ENCODE peak calls at places on chromosomes 16 and 17, in ten cellular contexts. Q is body of pancreas, S is ovary, I is GM12864, T is astrocyte of the spinal cord, O is AG10803, R is PC-3, Z is lower lobe of right lung, G is hepatocyte, B is cardiac fibroblast. E is an unnamed sample.
A peak's percentile ranks its signal among the peaks of the same experiment; 100 is the strongest.

GRCh38 chr16:50718761-50719400 is 23.0 kb upstream of the CYLD start:
- DNase-seq in Q (no peak), S (no peak), I (no peak), T (no peak), O (no peak), R (peak; percentile 68), Z (no peak), G (no peak), B (no peak), E (no peak)

GRCh38 chr16:79970551-79971236 is 370.2 kb upstream of the MAF start:
- DNase-seq in Q (peak; percentile 20), S (peak; percentile 63), I (no peak), T (no peak), O (peak; percentile 16), R (no peak), Z (no peak), G (peak; percentile 48), B (peak; percentile 23), E (no peak)

GRCh38 chr16:88966986-88967799 is 9.8 kb downstream of the CBFA2T3 start:
- DNase-seq in Q (no peak), S (no peak), I (no peak), T (no peak), O (no peak), R (no peak), Z (peak; percentile 31), G (no peak), B (no peak), E (no peak)

GRCh38 chr16:89171216-89172170 is at the start of gene CDH15:
- DNase-seq in Q (peak; percentile 97), S (peak; percentile 72), I (peak; percentile 84), T (peak; percentile 80), O (peak; percentile 78), R (peak; percentile 94), Z (peak; percentile 96), G (peak; percentile 98), B (peak; percentile 78), E (peak; percentile 8)

GRCh38 chr16:19436540-19436939 is 18.9 kb downstream of the TMC5 start:
- DNase-seq in Q (no peak), S (no peak), I (no peak), T (no peak), O (no peak), R (no peak), Z (no peak), G (no peak), B (no peak), E (no peak)

GRCh38 chr17:10041916-10042588 is 137.0 kb upstream of the RCVRN start:
- DNase-seq in Q (no peak), S (no peak), I (no peak), T (no peak), O (peak; percentile 28), R (no peak), Z (no peak), G (no peak), B (no peak), E (no peak)

GRCh38 chr16:87045462-87046216 is 271.6 kb downstream of the C16orf95 start:
- DNase-seq in Q (no peak), S (no peak), I (no peak), T (no peak), O (no peak), R (no peak), Z (no peak), G (no peak), B (no peak), E (no peak)

GRCh38 chr16:63998-64913 is 8.2 kb downstream of the RHBDF1 start:
- DNase-seq in Q (no peak), S (no peak), I (no peak), T (no peak), O (no peak), R (no peak), Z (no peak), G (no peak), B (no peak), E (no peak)

GRCh38 chr17:31452561-31453110 is 61.2 kb downstream of the RAB11FIP4 start:
- DNase-seq in Q (no peak), S (no peak), I (no peak), T (no peak), O (no peak), R (no peak), Z (no peak), G (no peak), B (no peak), E (no peak)

GRCh38 chr16:24962747-24963146 is 52.4 kb downstream of the ARHGAP17 start:
- DNase-seq in Q (no peak), S (no peak), I (no peak), T (no peak), O (no peak), R (no peak), Z (no peak), G (no peak), B (no peak), E (no peak)

GRCh38 chr16:24969071-24969470 is 46.1 kb downstream of the ARHGAP17 start:
- DNase-seq in Q (no peak), S (no peak), I (no peak), T (no peak), O (no peak), R (no peak), Z (no peak), G (no peak), B (no peak), E (no peak)

GRCh38 chr16:24967074-24967473 is 48.1 kb downstream of the ARHGAP17 start:
- DNase-seq in Q (no peak), S (no peak), I (no peak), T (no peak), O (no peak), R (no peak), Z (no peak), G (no peak), B (no peak), E (no peak)

GRCh38 chr16:24966599-24966998 is 48.6 kb downstream of the ARHGAP17 start:
- DNase-seq in Q (no peak), S (no peak), I (no peak), T (no peak), O (no peak), R (no peak), Z (no peak), G (peak; percentile 50), B (no peak), E (no peak)

GRCh38 chr16:24966031-24966430 is 49.1 kb downstream of the ARHGAP17 start:
- DNase-seq in Q (no peak), S (no peak), I (no peak), T (no peak), O (no peak), R (no peak), Z (no peak), G (no peak), B (no peak), E (no peak)
- TF ChIP-seq CTCF in Q (no peak), S (no peak), I (no peak), T (no peak), O (no peak), R (no peak), Z (no peak), G (no peak), B (no peak), E (no peak)

GRCh38 chr17:2398655-2399571 is 1.9 kb downstream of the MNT start:
- DNase-seq in Q (peak; percentile 63), S (peak; percentile 77), I (no peak), T (peak; percentile 79), O (peak; percentile 73), R (peak; percentile 68), Z (peak; percentile 84), G (peak; percentile 94), B (peak; percentile 82), E (peak; percentile 29)

GRCh38 chr17:2396568-2397246 is 4.2 kb downstream of the MNT start:
- DNase-seq in Q (peak; percentile 96), S (peak; percentile 95), I (peak; percentile 60), T (peak; percentile 98), O (peak; percentile 97), R (peak; percentile 89), Z (peak; percentile 95), G (peak; percentile 97), B (peak; percentile 98), E (peak; percentile 96)

GRCh38 chr17:2398188-2398587 is 2.7 kb downstream of the MNT start:
- DNase-seq in Q (no peak), S (no peak), I (no peak), T (no peak), O (no peak), R (no peak), Z (no peak), G (no peak), B (no peak), E (no peak)

GRCh38 chr17:2396192-2396567 is 4.7 kb downstream of the MNT start:
- DNase-seq in Q (no peak), S (no peak), I (no peak), T (no peak), O (no peak), R (no peak), Z (no peak), G (no peak), B (no peak), E (no peak)

DNA sequence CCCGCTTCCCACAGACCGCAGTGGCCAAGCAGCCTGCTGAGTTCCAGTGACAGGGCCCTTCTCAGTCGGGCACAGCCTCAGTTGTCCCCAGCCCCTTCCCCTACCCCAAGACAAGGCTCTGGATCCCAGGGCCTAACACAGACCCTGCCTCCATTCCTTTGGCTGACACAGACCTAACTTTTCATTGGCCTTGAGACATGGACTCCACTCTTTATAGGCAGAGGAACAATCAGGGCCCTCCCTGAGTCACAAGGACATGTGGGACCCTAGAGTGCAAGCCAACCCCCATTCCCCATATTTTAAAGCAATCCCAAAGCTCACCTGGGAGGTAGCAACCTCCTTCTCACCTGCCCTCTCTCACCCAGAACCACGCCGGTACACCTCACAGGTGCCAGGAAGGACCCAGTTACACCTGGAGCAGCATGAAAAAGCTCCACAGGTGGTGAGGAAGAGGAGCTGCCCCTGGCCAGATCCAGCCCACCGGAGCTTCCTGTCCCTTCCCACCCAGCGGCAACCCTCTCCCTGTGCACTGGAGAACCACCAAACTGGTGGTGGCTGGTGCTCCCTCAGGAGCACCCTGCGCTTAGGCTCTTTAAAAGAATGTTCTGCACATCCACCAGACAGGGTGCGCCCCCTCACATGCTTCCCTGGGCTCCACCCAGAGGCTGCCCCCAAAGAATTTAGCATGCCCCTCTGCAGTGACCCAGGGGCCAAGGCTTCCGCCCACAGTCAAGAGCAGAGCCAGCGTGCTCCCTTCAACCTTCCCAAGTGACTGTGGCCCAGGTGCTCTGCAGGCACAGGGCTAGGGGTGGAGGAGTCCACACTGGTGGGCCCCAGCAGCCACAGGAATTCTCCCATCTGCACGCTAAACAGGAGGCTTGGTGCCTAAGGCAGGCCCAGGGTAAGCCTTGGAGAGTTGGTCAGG is 3.4 kb downstream of the MNT start:
- DNase-seq in Q (no peak), S (peak; percentile 48), I (no peak), T (no peak), O (no peak), R (no peak), Z (no peak), G (no peak), B (no peak), E (no peak)
- H3K4me3 ChIP-seq in Q (no peak overlapping the region), S (peak overlapping the region; percentile 37), I (peak overlapping the region; percentile 36), T (no peak overlapping the region), O (peak overlapping the region; percentile 50), R (peak overlapping the region; percentile 60), Z (peak overlapping the region; percentile 99), G (no peak overlapping the region), B (peak overlapping the region; percentile 3), E (peak overlapping the region; percentile 36)

GRCh38 chr16:23060458-23061320 is 88.6 kb downstream of the USP31 start:
- DNase-seq in Q (peak; percentile 80), S (peak; percentile 61), I (peak; percentile 33), T (peak; percentile 73), O (peak; percentile 68), R (peak; percentile 75), Z (peak; percentile 58), G (peak; percentile 83), B (peak; percentile 85), E (no peak)
- TF ChIP-seq CTCF in Q (peak; percentile 64), S (no peak), I (peak; percentile 80), T (peak; percentile 86), O (peak; percentile 97), R (peak; percentile 85), Z (peak; percentile 80), G (peak; percentile 93), B (peak; percentile 84), E (peak; percentile 76)

GRCh38 chr16:57371494-57372371 is 557 bp upstream of the CX3CL1 start:
- DNase-seq in Q (peak; percentile 80), S (no peak), I (no peak), T (no peak), O (no peak), R (no peak), Z (peak; percentile 30), G (no peak), B (peak; percentile 16), E (no peak)
- H3K4me3 ChIP-seq in Q (no peak overlapping the region), S (peak overlapping the region; percentile 38), I (no peak overlapping the region), T (no peak overlapping the region), O (no peak overlapping the region), R (no peak overlapping the region), Z (peak overlapping the region; percentile 62), G (no peak overlapping the region), B (no peak overlapping the region), E (no peak overlapping the region)

E was measured in AG09309.